ENCODE peak calls at places on chromosomes 11 and 22, in nine cellular contexts. F, H, I, C, K, G, N, X and U are unnamed samples. For H3K4me1, the result is how much of the 10 kb centered on the place peaks cover.

GRCh38 chr22:50544746-50545253 is 899 bp upstream of the KLHDC7B start:
- DNase-seq in F (peak), H (peak), I (peak), C (no peak), K (peak), G (no peak), N (no peak), X (no peak), U (no peak)

GRCh38 chr22:42905702-42906183 is 48.7 kb upstream of the ARFGAP3 start:
- DNase-seq in F (peak), H (no peak), I (peak), C (no peak), K (peak), G (peak), N (no peak), X (no peak), U (no peak)

GRCh38 chr11:106493751-106494150 is 416.3 kb downstream of the AASDHPPT start:
- DNase-seq in F (no peak), H (no peak), I (no peak), C (no peak), K (no peak), G (no peak), N (peak), X (no peak), U (no peak)

GRCh38 chr11:65428578-65429068 is 6.0 kb downstream of the NEAT1 start:
- DNase-seq in F (peak), H (peak), I (no peak), C (no peak), K (peak), G (peak), N (no peak), X (no peak), U (no peak)

GRCh38 chr11:126495806-126496205 is 140.3 kb downstream of the ST3GAL4 start:
- DNase-seq in F (no peak), H (no peak), I (no peak), C (no peak), K (no peak), G (no peak), N (no peak), X (no peak), U (no peak)

GRCh38 chr11:1968454-1968995 is 21.4 kb downstream of the MRPL23 start:
- DNase-seq in F (no peak), H (no peak), I (peak), C (no peak), K (no peak), G (peak), N (no peak), X (no peak), U (no peak)

GRCh38 chr22:41598081-41598480 is 8.4 kb upstream of the PMM1 start:
- DNase-seq in F (no peak), H (no peak), I (no peak), C (no peak), K (no peak), G (no peak), N (peak), X (no peak), U (no peak)

GRCh38 chr11:75635009-75635909 is 33.6 kb downstream of the MAP6 start:
- DNase-seq in F (no peak), H (no peak), I (no peak), C (no peak), K (peak), G (peak), N (peak), X (no peak), U (no peak)

GRCh38 chr11:17786824-17787525 is 52.4 kb downstream of the KCNC1 start:
- DNase-seq in F (no peak), H (no peak), I (no peak), C (no peak), K (no peak), G (no peak), N (peak), X (no peak), U (no peak)

GRCh38 chr11:118016094-118016493 is 29.9 kb downstream of the IL10RA start:
- DNase-seq in F (no peak), H (no peak), I (no peak), C (no peak), K (no peak), G (no peak), N (no peak), X (no peak), U (no peak)

GRCh38 chr11:79437274-79437980 is 3.4 kb downstream of the TENM4 start:
- DNase-seq in F (peak), H (peak), I (peak), C (no peak), K (peak), G (peak), N (peak), X (peak), U (peak)

GRCh38 chr11:105975128-105975527 is 46.9 kb downstream of the MSANTD4 start:
- DNase-seq in F (no peak), H (no peak), I (no peak), C (no peak), K (no peak), G (no peak), N (peak), X (no peak), U (no peak)

GRCh38 chr11:70713988-70714665 is 315.8 kb downstream of the CTTN start:
- DNase-seq in F (no peak), H (no peak), I (no peak), C (no peak), K (no peak), G (no peak), N (no peak), X (no peak), U (no peak)

GRCh38 chr11:117565709-117566108 is 231.3 kb downstream of the DSCAML1 start:
- DNase-seq in F (no peak), H (no peak), I (no peak), C (no peak), K (no peak), G (no peak), N (no peak), X (no peak), U (no peak)

GRCh38 chr11:61896665-61897386 is 5.5 kb upstream of the FADS3 start:
- DNase-seq in F (no peak), H (no peak), I (no peak), C (no peak), K (no peak), G (no peak), N (no peak), X (no peak), U (no peak)

GRCh38 chr11:110761994-110762393 is 49.8 kb upstream of the ARHGAP20 start:
- DNase-seq in F (no peak), H (no peak), I (no peak), C (no peak), K (no peak), G (no peak), N (no peak), X (no peak), U (no peak)

GRCh38 chr11:46178542-46178941 is 57.3 kb upstream of the PHF21A start:
- DNase-seq in F (no peak), H (no peak), I (no peak), C (no peak), K (no peak), G (no peak), N (no peak), X (no peak), U (no peak)

GRCh38 chr11:8260202-8260996 is 3.3 kb downstream of the LMO1 start:
- DNase-seq in F (no peak), H (peak), I (peak), C (no peak), K (no peak), G (no peak), N (no peak), X (no peak), U (no peak)

GRCh38 chr11:85590848-85591483 is 36.2 kb downstream of the DLG2 start:
- DNase-seq in F (no peak), H (no peak), I (no peak), C (peak), K (no peak), G (no peak), N (peak), X (no peak), U (peak)

GRCh38 chr11:19374189-19374588 is 133.4 kb upstream of the E2F8 start:
- DNase-seq in F (no peak), H (no peak), I (no peak), C (no peak), K (no peak), G (no peak), N (peak), X (no peak), U (peak)

GRCh38 chr11:40867991-40868685 is 591.3 kb downstream of the LRRC4C start:
- DNase-seq in F (no peak), H (no peak), I (no peak), C (no peak), K (no peak), G (no peak), N (no peak), X (no peak), U (no peak)

GRCh38 chr11:65504671-65505433 is 6.0 kb downstream of the MALAT1 start:
- DNase-seq in F (peak), H (peak), I (no peak), C (no peak), K (no peak), G (no peak), N (peak), X (no peak), U (peak)

GRCh38 chr22:45318558-45319318 is 9.0 kb downstream of the FAM118A start:
- DNase-seq in F (no peak), H (peak), I (no peak), C (no peak), K (no peak), G (no peak), N (peak), X (no peak), U (peak)

GRCh38 chr11:59206635-59207034 is 6.1 kb downstream of the MPEG1 start:
- DNase-seq in F (peak), H (peak), I (no peak), C (no peak), K (peak), G (peak), N (peak), X (no peak), U (peak)

GRCh38 chr22:36397081-36397766 is 9.5 kb upstream of the MYH9 start:
- DNase-seq in F (no peak), H (no peak), I (peak), C (no peak), K (no peak), G (no peak), N (peak), X (no peak), U (no peak)

GRCh38 chr11:110158317-110159200 is 65.4 kb downstream of the ZC3H12C start:
- DNase-seq in F (no peak), H (no peak), I (no peak), C (no peak), K (no peak), G (no peak), N (no peak), X (no peak), U (no peak)

GRCh38 chr11:9664276-9665171 is 647 bp downstream of the SWAP70 start:
- DNase-seq in F (peak), H (peak), I (peak), C (peak), K (peak), G (peak), N (peak), X (peak), U (peak)

GRCh38 chr11:65817815-65818680 is 15.7 kb upstream of the SNX32 start:
- DNase-seq in F (peak), H (peak), I (peak), C (peak), K (peak), G (peak), N (peak), X (peak), U (peak)

DNA sequence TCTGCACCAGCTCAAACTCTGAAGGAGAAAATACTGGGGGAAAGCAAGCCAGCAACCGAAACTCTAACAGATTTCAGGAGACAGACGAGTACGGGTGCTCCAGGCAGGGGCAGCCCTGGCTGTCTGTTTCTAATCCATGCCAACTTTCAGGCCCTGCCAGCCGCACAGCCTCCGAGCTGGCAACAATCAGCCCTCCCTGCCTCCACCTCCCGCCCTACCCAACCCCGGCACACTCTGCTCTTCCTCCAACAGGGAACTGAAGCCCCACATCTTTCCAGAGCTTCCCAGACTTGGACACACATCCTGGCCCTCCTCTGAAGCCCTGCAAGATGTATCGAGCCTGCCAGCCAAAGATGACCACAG is 296.2 kb downstream of the BRD1 start:
- DNase-seq in F (no peak), H (no peak), I (no peak), C (no peak), K (no peak), G (no peak), N (no peak), X (no peak), U (no peak)
- H3K4me1 ChIP-seq in F (under half), H (under half), I (under half), C (under half), K (under half), G (under half), N (under half), X (under half), U (under half)

GRCh38 chr11:125090816-125091215 is 20.6 kb downstream of the TMEM218 start:
- DNase-seq in F (no peak), H (no peak), I (no peak), C (no peak), K (peak), G (no peak), N (no peak), X (no peak), U (no peak)

GRCh38 chr11:125091877-125092664 is 19.4 kb downstream of the TMEM218 start:
- DNase-seq in F (no peak), H (no peak), I (no peak), C (no peak), K (no peak), G (no peak), N (no peak), X (no peak), U (no peak)

GRCh38 chr11:125091247-125091876 is 20.1 kb downstream of the TMEM218 start:
- DNase-seq in F (no peak), H (no peak), I (peak), C (peak), K (peak), G (no peak), N (peak), X (no peak), U (peak)

GRCh38 chr11:125093502-125093901 is 17.9 kb downstream of the TMEM218 start:
- DNase-seq in F (no peak), H (no peak), I (no peak), C (no peak), K (no peak), G (no peak), N (no peak), X (no peak), U (no peak)

DNA sequence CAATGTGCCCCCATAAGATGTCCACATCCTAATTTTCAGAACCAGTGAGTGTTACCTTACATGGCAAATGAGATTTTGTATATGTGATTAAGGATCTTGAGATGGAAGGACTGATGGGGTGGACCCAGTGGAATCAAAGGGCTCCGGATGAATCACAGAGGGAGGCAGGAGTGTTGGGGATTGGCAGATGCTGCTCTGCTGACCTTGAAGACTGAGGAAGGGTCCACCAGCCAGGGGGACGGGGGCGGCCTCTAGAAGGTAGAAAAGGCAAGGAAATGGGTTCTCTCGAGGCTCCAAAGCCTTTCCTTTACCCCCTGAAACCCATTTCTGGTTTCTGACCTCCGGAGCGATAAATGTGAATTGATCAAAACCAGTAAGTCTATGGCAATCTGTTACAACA is 18.8 kb downstream of the TMEM218 start:
- DNase-seq in F (no peak), H (no peak), I (no peak), C (no peak), K (no peak), G (no peak), N (no peak), X (no peak), U (no peak)
- H3K4me3 ChIP-seq in F (no peak), H (no peak), I (no peak), C (no peak), K (no peak), G (no peak), N (no peak), X (no peak), U (no peak)

DNA sequence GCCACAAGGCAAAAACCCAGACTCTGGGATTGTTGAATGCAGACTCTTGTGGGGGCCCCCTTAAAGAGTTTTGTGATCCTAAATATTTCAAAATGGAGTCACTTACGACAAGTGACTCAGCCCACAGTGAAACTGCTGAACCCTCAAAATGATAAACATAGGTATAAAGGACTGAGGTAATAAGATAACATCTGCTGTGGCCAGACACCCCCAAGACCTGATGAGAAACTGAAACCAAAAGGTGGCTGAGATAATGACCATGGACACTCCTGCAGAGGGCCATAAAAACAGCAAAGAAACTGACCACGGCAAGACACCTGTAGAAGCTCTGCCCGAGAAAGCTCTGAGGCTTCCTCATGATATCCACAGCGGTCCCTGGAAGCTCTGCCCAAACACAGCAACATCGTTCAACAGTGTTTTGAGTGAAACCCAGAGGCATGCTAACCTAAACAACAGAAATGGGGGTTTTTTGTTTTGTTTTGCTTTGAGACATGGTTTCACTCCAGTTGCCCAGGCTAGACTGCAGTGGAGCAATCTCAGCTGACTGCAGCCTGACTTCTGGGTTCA is 1.6 kb upstream of the PLAAT4 start:
- DNase-seq in F (no peak), H (no peak), I (no peak), C (no peak), K (no peak), G (no peak), N (no peak), X (no peak), U (no peak)
- H3K4me1 ChIP-seq in F (under half), H (under half), I (half or more), C (under half), K (under half), G (under half), N (under half), X (under half), U (under half)

GRCh38 chr11:12376259-12376971 is 956 bp upstream of the PARVA start:
- DNase-seq in F (peak), H (peak), I (no peak), C (no peak), K (peak), G (peak), N (peak), X (no peak), U (peak)

GRCh38 chr11:12377106-12377823 is at the start of gene PARVA:
- DNase-seq in F (peak), H (peak), I (peak), C (no peak), K (peak), G (peak), N (peak), X (peak), U (peak)

GRCh38 chr11:12381875-12382274 is 4.5 kb downstream of the PARVA start:
- DNase-seq in F (no peak), H (no peak), I (no peak), C (no peak), K (no peak), G (no peak), N (no peak), X (no peak), U (no peak)

GRCh38 chr11:12380565-12381325 is 3.4 kb downstream of the PARVA start:
- DNase-seq in F (no peak), H (no peak), I (no peak), C (no peak), K (no peak), G (no peak), N (no peak), X (no peak), U (no peak)

GRCh38 chr11:12377824-12378593 is 638 bp downstream of the PARVA start:
- DNase-seq in F (peak), H (peak), I (peak), C (peak), K (peak), G (peak), N (peak), X (peak), U (peak)
- H3K4me3 ChIP-seq in F (peak), H (peak), I (peak), C (peak), K (peak), G (peak), N (peak), X (peak), U (peak)

GRCh38 chr11:43917851-43918250 is 24.6 kb upstream of the C11orf96 start:
- DNase-seq in F (no peak), H (no peak), I (no peak), C (no peak), K (no peak), G (no peak), N (peak), X (no peak), U (no peak)
- H3K4me1 ChIP-seq in F (under half), H (under half), I (under half), C (under half), K (under half), G (under half), N (under half), X (under half), U (under half)

DNA sequence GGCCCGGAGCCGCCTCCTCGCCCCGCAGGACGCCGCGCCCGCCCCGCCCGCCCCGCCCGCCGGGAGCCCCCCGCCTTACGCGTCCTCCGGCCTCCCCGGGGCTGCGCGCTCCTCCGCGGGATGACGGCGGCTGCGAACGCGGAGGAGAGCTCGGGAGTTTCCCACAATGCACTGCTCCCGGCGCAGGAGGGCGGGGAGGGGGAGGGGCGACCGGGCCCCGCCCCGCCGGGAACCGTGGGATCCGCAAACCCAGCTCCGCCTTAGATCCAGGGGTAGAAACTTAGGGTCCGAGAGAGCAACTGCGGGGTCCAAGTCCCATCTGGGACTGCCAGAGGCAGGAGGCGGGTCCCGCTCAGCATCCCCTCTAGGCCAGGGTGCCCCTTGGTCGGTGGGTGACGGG is at the start of gene CEND1:
- DNase-seq in F (peak), H (no peak), I (no peak), C (no peak), K (no peak), G (no peak), N (peak), X (no peak), U (no peak)
- H3K4me3 ChIP-seq in F (no peak), H (no peak), I (no peak), C (peak), K (no peak), G (no peak), N (no peak), X (no peak), U (no peak)